ENCODE peak calls at places on chromosomes 2 and 18, in six cellular contexts. C is colonic mucosa; Y is GM12891; W is stimulated activated CD4-positive, alpha-beta T cell treated with anti-CD3 and anti-CD28 coated beads, Interleukin-2, amount 100 ng/mL, for 48 hours; J is amniotic stem cell; E is dorsolateral prefrontal cortex. N is an unnamed sample.

GRCh38 chr2:65802298-65802942 is 370.0 kb upstream of the SPRED2 start:
- DNase-seq in C (no peak), Y (no peak), W (no peak), J (no peak), E (no peak), N (no peak)

GRCh38 chr18:6052449-6052913 is 157.2 kb upstream of the TMEM200C start:
- DNase-seq in C (no peak), Y (no peak), W (no peak), J (no peak), E (no peak), N (no peak)

GRCh38 chr18:44946529-44947113 is 265.9 kb downstream of the SETBP1 start:
- DNase-seq in C (no peak), Y (no peak), W (no peak), J (no peak), E (no peak), N (no peak)

GRCh38 chr2:186726938-186727337 is 33.1 kb downstream of the FAM171B start:
- DNase-seq in C (no peak), Y (no peak), W (no peak), J (no peak), E (no peak), N (no peak)

GRCh38 chr2:88261725-88262124 is 91.6 kb downstream of the THNSL2 start:
- DNase-seq in C (no peak), Y (no peak), W (no peak), J (no peak), E (no peak), N (no peak)

GRCh38 chr18:25898965-25899364 is 191.4 kb downstream of the SS18 start:
- DNase-seq in C (no peak), Y (no peak), W (no peak), J (no peak), E (no peak), N (no peak)

GRCh38 chr18:33839452-33840225 is 261.6 kb downstream of the ASXL3 start:
- DNase-seq in C (peak; percentile 49), Y (peak; percentile 5), W (no peak), J (peak; percentile 14), E (peak; percentile 51), N (peak; percentile 19)

GRCh38 chr2:232843860-232844259 is 26.2 kb upstream of the SNORC start:
- DNase-seq in C (no peak), Y (no peak), W (no peak), J (no peak), E (peak; percentile 63), N (no peak)

GRCh38 chr2:28691774-28692281 is 59.8 kb upstream of the PPP1CB start:
- DNase-seq in C (no peak), Y (no peak), W (no peak), J (no peak), E (no peak), N (peak; percentile 36)

GRCh38 chr2:217905395-217905794 is 97.4 kb downstream of the TNS1 start:
- DNase-seq in C (no peak), Y (no peak), W (no peak), J (no peak), E (peak; percentile 48), N (no peak)

GRCh38 chr2:22355816-22356433 is 1029.1 kb upstream of the KLHL29 start:
- DNase-seq in C (peak; percentile 50), Y (peak; percentile 4), W (peak; percentile 41), J (no peak), E (peak; percentile 74), N (peak; percentile 20)

GRCh38 chr18:62407660-62408059 is 82.5 kb downstream of the TNFRSF11A start:
- DNase-seq in C (no peak), Y (no peak), W (no peak), J (no peak), E (no peak), N (no peak)

GRCh38 chr18:46042571-46043123 is 29.4 kb downstream of the PSTPIP2 start:
- DNase-seq in C (no peak), Y (no peak), W (no peak), J (no peak), E (no peak), N (peak; percentile 33)

GRCh38 chr2:35820404-35820803 is 535.2 kb upstream of the CRIM1 start:
- DNase-seq in C (no peak), Y (no peak), W (no peak), J (no peak), E (no peak), N (no peak)